ENCODE peak calls at places on chromosomes 7 and 10, in nine cellular contexts. One of them, this sample, is unnamed. For H3K9me2 and H3K27me3, the result is how much of the 10 kb centered on the place peaks cover.

GRCh38 chr10:66772511-66772910 is 153.3 kb upstream of the LRRTM3 start:
- DNase-seq in MM.1S: no peak
- DNase-seq in hepatocyte: no peak
- DNase-seq in HCT116: no peak
- DNase-seq in GM23248: no peak
- DNase-seq in GM23338: no peak
- DNase-seq in PC-9: no peak
- DNase-seq in PC-3: no peak
- DNase-seq in SK-N-SH: no peak
- DNase-seq in this sample: no peak

GRCh38 chr10:103535595-103535994 is 42.1 kb downstream of the NEURL1 start:
- DNase-seq in MM.1S: no peak
- DNase-seq in hepatocyte: no peak
- DNase-seq in HCT116: no peak
- DNase-seq in GM23248: no peak
- DNase-seq in GM23338: no peak
- DNase-seq in PC-9: no peak
- DNase-seq in PC-3: no peak
- DNase-seq in SK-N-SH: peak
- DNase-seq in this sample: no peak

GRCh38 chr10:33271969-33272583 is 62.4 kb downstream of the NRP1 start:
- DNase-seq in MM.1S: no peak
- DNase-seq in hepatocyte: no peak
- DNase-seq in HCT116: no peak
- DNase-seq in GM23248: peak
- DNase-seq in GM23338: no peak
- DNase-seq in PC-9: no peak
- DNase-seq in PC-3: peak
- DNase-seq in SK-N-SH: peak
- DNase-seq in this sample: no peak

GRCh38 chr10:74300651-74301050 is 149.6 kb downstream of the ADK start:
- DNase-seq in MM.1S: no peak
- DNase-seq in hepatocyte: no peak
- DNase-seq in HCT116: no peak
- DNase-seq in GM23248: no peak
- DNase-seq in GM23338: no peak
- DNase-seq in PC-9: no peak
- DNase-seq in PC-3: no peak
- DNase-seq in SK-N-SH: no peak
- DNase-seq in this sample: no peak

GRCh38 chr10:119306514-119306951 is 99.2 kb downstream of the GRK5 start:
- DNase-seq in MM.1S: peak
- DNase-seq in hepatocyte: peak
- DNase-seq in HCT116: no peak
- DNase-seq in GM23248: peak
- DNase-seq in GM23338: no peak
- DNase-seq in PC-9: peak
- DNase-seq in PC-3: peak
- DNase-seq in SK-N-SH: no peak
- DNase-seq in this sample: peak

GRCh38 chr10:97676770-97677581 is 10.1 kb downstream of the AVPI1 start:
- DNase-seq in MM.1S: peak
- DNase-seq in hepatocyte: peak
- DNase-seq in HCT116: no peak
- DNase-seq in GM23248: peak
- DNase-seq in GM23338: peak
- DNase-seq in PC-9: peak
- DNase-seq in PC-3: peak
- DNase-seq in SK-N-SH: peak
- DNase-seq in this sample: peak

GRCh38 chr7:128810473-128810872 is 18.7 kb downstream of the CCDC136 start:
- DNase-seq in MM.1S: no peak
- DNase-seq in hepatocyte: no peak
- DNase-seq in HCT116: no peak
- DNase-seq in GM23248: peak
- DNase-seq in GM23338: no peak
- DNase-seq in PC-9: no peak
- DNase-seq in PC-3: no peak
- DNase-seq in SK-N-SH: no peak
- DNase-seq in this sample: no peak

GRCh38 chr10:70843776-70844489 is 28.2 kb downstream of the SGPL1 start:
- DNase-seq in MM.1S: no peak
- DNase-seq in hepatocyte: no peak
- DNase-seq in HCT116: no peak
- DNase-seq in GM23248: no peak
- DNase-seq in GM23338: no peak
- DNase-seq in PC-9: no peak
- DNase-seq in PC-3: peak
- DNase-seq in SK-N-SH: no peak
- DNase-seq in this sample: no peak

GRCh38 chr7:7641129-7641663 is 644 bp downstream of the UMAD1 start:
- DNase-seq in MM.1S: no peak
- DNase-seq in hepatocyte: peak
- DNase-seq in HCT116: peak
- DNase-seq in GM23248: peak
- DNase-seq in GM23338: peak
- DNase-seq in PC-9: no peak
- DNase-seq in PC-3: peak
- DNase-seq in SK-N-SH: peak
- DNase-seq in this sample: peak

GRCh38 chr10:72802291-72803118 is 91.0 kb upstream of the OIT3 start:
- DNase-seq in MM.1S: no peak
- DNase-seq in hepatocyte: no peak
- DNase-seq in HCT116: no peak
- DNase-seq in GM23248: peak
- DNase-seq in GM23338: no peak
- DNase-seq in PC-9: no peak
- DNase-seq in PC-3: peak
- DNase-seq in SK-N-SH: no peak
- DNase-seq in this sample: no peak

GRCh38 chr10:67602268-67602950 is 93.6 kb downstream of the CTNNA3 start:
- DNase-seq in MM.1S: no peak
- DNase-seq in hepatocyte: no peak
- DNase-seq in HCT116: peak
- DNase-seq in GM23248: peak
- DNase-seq in GM23338: no peak
- DNase-seq in PC-9: no peak
- DNase-seq in PC-3: peak
- DNase-seq in SK-N-SH: no peak
- DNase-seq in this sample: no peak

GRCh38 chr10:21531164-21531563 is 2.9 kb upstream of the MLLT10 start:
- DNase-seq in MM.1S: no peak
- DNase-seq in hepatocyte: no peak
- DNase-seq in HCT116: no peak
- DNase-seq in GM23248: peak
- DNase-seq in GM23338: no peak
- DNase-seq in PC-9: no peak
- DNase-seq in PC-3: no peak
- DNase-seq in SK-N-SH: no peak
- DNase-seq in this sample: no peak

GRCh38 chr10:116255931-116256748 is 16.9 kb downstream of the GFRA1 start:
- DNase-seq in MM.1S: no peak
- DNase-seq in hepatocyte: no peak
- DNase-seq in HCT116: no peak
- DNase-seq in GM23248: no peak
- DNase-seq in GM23338: no peak
- DNase-seq in PC-9: no peak
- DNase-seq in PC-3: no peak
- DNase-seq in SK-N-SH: no peak
- DNase-seq in this sample: no peak

GRCh38 chr10:21744223-21744622 is 210.2 kb downstream of the MLLT10 start:
- DNase-seq in MM.1S: no peak
- DNase-seq in hepatocyte: no peak
- DNase-seq in HCT116: no peak
- DNase-seq in GM23248: no peak
- DNase-seq in GM23338: no peak
- DNase-seq in PC-9: no peak
- DNase-seq in PC-3: peak
- DNase-seq in SK-N-SH: no peak
- DNase-seq in this sample: no peak

GRCh38 chr10:70652761-70653657 is 19.3 kb upstream of the ADAMTS14 start:
- DNase-seq in MM.1S: no peak
- DNase-seq in hepatocyte: peak
- DNase-seq in HCT116: no peak
- DNase-seq in GM23248: peak
- DNase-seq in GM23338: no peak
- DNase-seq in PC-9: no peak
- DNase-seq in PC-3: no peak
- DNase-seq in SK-N-SH: peak
- DNase-seq in this sample: peak

GRCh38 chr10:4775808-4776207 is 50.2 kb upstream of the AKR1E2 start:
- DNase-seq in MM.1S: no peak
- DNase-seq in hepatocyte: no peak
- DNase-seq in HCT116: no peak
- DNase-seq in GM23248: peak
- DNase-seq in GM23338: no peak
- DNase-seq in PC-9: no peak
- DNase-seq in PC-3: peak
- DNase-seq in SK-N-SH: no peak
- DNase-seq in this sample: no peak

GRCh38 chr10:70595566-70596016 is 7.0 kb downstream of the PRF1 start:
- DNase-seq in MM.1S: no peak
- DNase-seq in hepatocyte: no peak
- DNase-seq in HCT116: no peak
- DNase-seq in GM23248: no peak
- DNase-seq in GM23338: no peak
- DNase-seq in PC-9: no peak
- DNase-seq in PC-3: no peak
- DNase-seq in SK-N-SH: no peak
- DNase-seq in this sample: no peak

GRCh38 chr7:26007510-26007909 is 144.5 kb upstream of the NFE2L3 start:
- DNase-seq in MM.1S: no peak
- DNase-seq in hepatocyte: peak
- DNase-seq in HCT116: no peak
- DNase-seq in GM23248: no peak
- DNase-seq in GM23338: no peak
- DNase-seq in PC-9: no peak
- DNase-seq in PC-3: no peak
- DNase-seq in SK-N-SH: no peak
- DNase-seq in this sample: no peak

GRCh38 chr10:123427386-123427785 is 238.8 kb upstream of the GPR26 start:
- DNase-seq in MM.1S: no peak
- DNase-seq in hepatocyte: peak
- DNase-seq in HCT116: no peak
- DNase-seq in GM23248: peak
- DNase-seq in GM23338: peak
- DNase-seq in PC-9: no peak
- DNase-seq in PC-3: peak
- DNase-seq in SK-N-SH: no peak
- DNase-seq in this sample: no peak

DNA sequence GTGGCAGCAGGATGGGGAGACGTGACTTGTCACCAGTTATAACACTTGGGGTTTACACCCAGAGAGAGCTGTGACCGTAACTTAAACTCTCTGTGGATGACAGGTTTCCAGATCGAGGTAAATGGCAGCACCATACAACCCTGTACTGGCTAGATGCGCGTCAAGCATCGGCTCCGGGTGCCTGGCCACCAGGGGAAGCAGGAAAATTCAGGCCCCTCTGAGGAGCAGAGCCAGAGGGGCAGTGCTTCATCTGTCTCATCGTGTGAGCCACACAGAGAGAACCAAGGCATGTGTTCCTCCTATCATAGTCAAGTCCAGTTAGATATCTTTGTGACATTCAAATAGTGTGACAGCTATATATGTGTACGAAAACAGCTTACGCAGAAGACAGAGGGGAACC is 652.2 kb upstream of the FOXK1 start:
- DNase-seq in MM.1S: no peak
- DNase-seq in hepatocyte: no peak
- DNase-seq in HCT116: no peak
- DNase-seq in GM23248: no peak
- DNase-seq in GM23338: no peak
- DNase-seq in PC-9: no peak
- DNase-seq in PC-3: no peak
- DNase-seq in SK-N-SH: no peak
- DNase-seq in this sample: no peak
- H3K9me2 ChIP-seq in MM.1S: under half
- H3K9me2 ChIP-seq in hepatocyte: under half
- H3K9me2 ChIP-seq in HCT116: under half
- H3K9me2 ChIP-seq in GM23248: under half
- H3K9me2 ChIP-seq in GM23338: under half
- H3K9me2 ChIP-seq in PC-9: under half
- H3K9me2 ChIP-seq in PC-3: under half
- H3K9me2 ChIP-seq in SK-N-SH: under half
- H3K9me2 ChIP-seq in this sample: under half

GRCh38 chr10:23412223-23412622 is 26.7 kb upstream of the OTUD1 start:
- DNase-seq in MM.1S: no peak
- DNase-seq in hepatocyte: no peak
- DNase-seq in HCT116: no peak
- DNase-seq in GM23248: peak
- DNase-seq in GM23338: no peak
- DNase-seq in PC-9: no peak
- DNase-seq in PC-3: peak
- DNase-seq in SK-N-SH: no peak
- DNase-seq in this sample: no peak
- H3K4me2 ChIP-seq in MM.1S: no peak
- H3K4me2 ChIP-seq in hepatocyte: no peak
- H3K4me2 ChIP-seq in HCT116: no peak
- H3K4me2 ChIP-seq in GM23248: peak
- H3K4me2 ChIP-seq in GM23338: no peak
- H3K4me2 ChIP-seq in PC-9: peak
- H3K4me2 ChIP-seq in PC-3: peak
- H3K4me2 ChIP-seq in SK-N-SH: peak
- H3K4me2 ChIP-seq in this sample: no peak

GRCh38 chr7:101179117-101179779 is 845 bp downstream of the NAT16 start:
- DNase-seq in MM.1S: no peak
- DNase-seq in hepatocyte: no peak
- DNase-seq in HCT116: no peak
- DNase-seq in GM23248: no peak
- DNase-seq in GM23338: peak
- DNase-seq in PC-9: no peak
- DNase-seq in PC-3: no peak
- DNase-seq in SK-N-SH: peak
- DNase-seq in this sample: no peak
- H3K27me3 ChIP-seq in MM.1S: half or more
- H3K27me3 ChIP-seq in hepatocyte: half or more
- H3K27me3 ChIP-seq in HCT116: under half
- H3K27me3 ChIP-seq in GM23248: half or more
- H3K27me3 ChIP-seq in GM23338: half or more
- H3K27me3 ChIP-seq in PC-9: under half
- H3K27me3 ChIP-seq in PC-3: under half
- H3K27me3 ChIP-seq in SK-N-SH: under half
- H3K27me3 ChIP-seq in this sample: under half

DNA sequence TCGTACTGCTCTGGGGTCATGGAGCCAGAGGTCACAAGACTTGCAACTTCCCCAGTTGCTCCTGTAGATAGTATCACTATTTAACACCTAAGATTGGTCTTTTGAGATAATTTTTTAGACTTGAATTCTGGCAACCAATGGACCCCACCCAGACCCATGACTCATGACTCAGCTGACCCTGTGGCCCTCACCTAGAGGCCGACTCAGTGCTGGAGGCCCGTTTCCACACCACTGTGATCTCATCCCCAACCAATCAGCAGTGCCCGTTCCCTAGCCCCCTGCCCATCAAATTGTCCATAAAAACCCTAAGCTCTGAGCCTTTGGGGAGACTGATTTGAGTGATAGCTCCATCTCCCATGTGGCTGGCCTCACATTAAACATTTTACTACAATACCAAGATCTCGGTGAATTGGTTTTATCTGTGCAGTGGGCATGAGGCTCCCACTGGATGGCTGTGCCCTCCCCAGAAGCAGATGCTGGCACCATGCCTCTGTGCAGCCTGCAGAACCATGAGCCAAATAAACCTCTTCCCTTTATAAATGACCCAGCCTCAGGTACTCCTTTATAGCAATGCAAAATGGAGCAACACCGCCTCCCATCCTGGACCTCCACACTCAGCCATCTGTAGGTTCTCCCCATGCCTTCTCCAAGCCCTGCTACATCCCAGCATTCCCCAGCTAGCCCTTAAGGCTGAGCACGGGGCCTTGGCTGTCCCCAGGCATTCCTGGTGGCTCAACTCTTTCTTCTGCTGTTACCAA is 98.8 kb downstream of the PRKAG2 start:
- DNase-seq in MM.1S: no peak
- DNase-seq in hepatocyte: no peak
- DNase-seq in HCT116: no peak
- DNase-seq in GM23248: no peak
- DNase-seq in GM23338: no peak
- DNase-seq in PC-9: no peak
- DNase-seq in PC-3: no peak
- DNase-seq in SK-N-SH: no peak
- DNase-seq in this sample: no peak
- H3K9me2 ChIP-seq in MM.1S: under half
- H3K9me2 ChIP-seq in hepatocyte: under half
- H3K9me2 ChIP-seq in HCT116: under half
- H3K9me2 ChIP-seq in GM23248: under half
- H3K9me2 ChIP-seq in GM23338: under half
- H3K9me2 ChIP-seq in PC-9: under half
- H3K9me2 ChIP-seq in PC-3: under half
- H3K9me2 ChIP-seq in SK-N-SH: under half
- H3K9me2 ChIP-seq in this sample: under half

This sample was measured in Karpas-422.